ENCODE peak calls at places on chromosomes 7 and 10, in ten cellular contexts. One of them, this sample, is unnamed.
A peak's percentile ranks its signal among the peaks of the same experiment; 100 is the strongest.

GRCh38 chr7:37916673-37917660 is at the start of gene SFRP4:
- DNase-seq in T-helper 1 cell: no peak
- DNase-seq in smooth muscle cell of the brain vasculature: no peak
- DNase-seq in nephron progenitor cell: peak; percentile 61
- DNase-seq in CD8-positive, alpha-beta T cell: no peak
- DNase-seq in T-helper 9 cell: no peak
- DNase-seq in bronchial epithelial cell: peak; percentile 38
- DNase-seq in left colon: peak; percentile 43
- DNase-seq in heart left ventricle: peak; percentile 67
- DNase-seq in activated CD4-positive, alpha-beta T cell treated with anti-CD3 and anti-CD28 coated beads for 4 hours: no peak
- DNase-seq in this sample: no peak

GRCh38 chr10:51159841-51160240 is 85.6 kb downstream of the PRKG1 start:
- DNase-seq in left colon: no peak
- DNase-seq in T-helper 9 cell: no peak
- DNase-seq in CD8-positive, alpha-beta T cell: no peak
- DNase-seq in activated CD4-positive, alpha-beta T cell treated with anti-CD3 and anti-CD28 coated beads for 4 hours: no peak
- DNase-seq in bronchial epithelial cell: no peak
- DNase-seq in smooth muscle cell of the brain vasculature: no peak
- DNase-seq in T-helper 1 cell: no peak
- DNase-seq in nephron progenitor cell: no peak
- DNase-seq in heart left ventricle: no peak
- DNase-seq in this sample: no peak

GRCh38 chr7:157955383-157955999 is 618.7 kb downstream of the DNAJB6 start:
- DNase-seq in CD8-positive, alpha-beta T cell: no peak
- DNase-seq in smooth muscle cell of the brain vasculature: no peak
- DNase-seq in left colon: no peak
- DNase-seq in nephron progenitor cell: no peak
- DNase-seq in heart left ventricle: no peak
- DNase-seq in T-helper 1 cell: no peak
- DNase-seq in T-helper 9 cell: no peak
- DNase-seq in activated CD4-positive, alpha-beta T cell treated with anti-CD3 and anti-CD28 coated beads for 4 hours: no peak
- DNase-seq in bronchial epithelial cell: no peak
- DNase-seq in this sample: no peak

GRCh38 chr10:71045188-71045841 is 156.9 kb upstream of the PCBD1 start:
- DNase-seq in activated CD4-positive, alpha-beta T cell treated with anti-CD3 and anti-CD28 coated beads for 4 hours: no peak
- DNase-seq in T-helper 9 cell: no peak
- DNase-seq in T-helper 1 cell: no peak
- DNase-seq in left colon: no peak
- DNase-seq in nephron progenitor cell: peak; percentile 63
- DNase-seq in bronchial epithelial cell: no peak
- DNase-seq in smooth muscle cell of the brain vasculature: no peak
- DNase-seq in heart left ventricle: no peak
- DNase-seq in CD8-positive, alpha-beta T cell: no peak
- DNase-seq in this sample: no peak

GRCh38 chr10:28326516-28327493 is 23.9 kb upstream of the MPP7 start:
- DNase-seq in CD8-positive, alpha-beta T cell: no peak
- DNase-seq in T-helper 1 cell: no peak
- DNase-seq in nephron progenitor cell: no peak
- DNase-seq in bronchial epithelial cell: peak; percentile 56
- DNase-seq in T-helper 9 cell: no peak
- DNase-seq in activated CD4-positive, alpha-beta T cell treated with anti-CD3 and anti-CD28 coated beads for 4 hours: no peak
- DNase-seq in smooth muscle cell of the brain vasculature: no peak
- DNase-seq in heart left ventricle: peak; percentile 59
- DNase-seq in left colon: peak; percentile 45
- DNase-seq in this sample: no peak

GRCh38 chr10:114026189-114027040 is 17.3 kb upstream of the ADRB1 start:
- DNase-seq in left colon: no peak
- DNase-seq in bronchial epithelial cell: peak; percentile 93
- DNase-seq in T-helper 9 cell: no peak
- DNase-seq in heart left ventricle: no peak
- DNase-seq in CD8-positive, alpha-beta T cell: no peak
- DNase-seq in T-helper 1 cell: no peak
- DNase-seq in smooth muscle cell of the brain vasculature: peak; percentile 60
- DNase-seq in activated CD4-positive, alpha-beta T cell treated with anti-CD3 and anti-CD28 coated beads for 4 hours: no peak
- DNase-seq in nephron progenitor cell: no peak
- DNase-seq in this sample: peak; percentile 49

GRCh38 chr7:22108151-22108845 is 162.6 kb upstream of the CDCA7L start:
- DNase-seq in T-helper 1 cell: no peak
- DNase-seq in T-helper 9 cell: no peak
- DNase-seq in left colon: no peak
- DNase-seq in smooth muscle cell of the brain vasculature: no peak
- DNase-seq in activated CD4-positive, alpha-beta T cell treated with anti-CD3 and anti-CD28 coated beads for 4 hours: no peak
- DNase-seq in bronchial epithelial cell: no peak
- DNase-seq in heart left ventricle: no peak
- DNase-seq in nephron progenitor cell: no peak
- DNase-seq in CD8-positive, alpha-beta T cell: no peak
- DNase-seq in this sample: no peak

GRCh38 chr7:70156052-70156451 is 557.8 kb downstream of the AUTS2 start:
- DNase-seq in heart left ventricle: no peak
- DNase-seq in CD8-positive, alpha-beta T cell: no peak
- DNase-seq in left colon: no peak
- DNase-seq in activated CD4-positive, alpha-beta T cell treated with anti-CD3 and anti-CD28 coated beads for 4 hours: no peak
- DNase-seq in T-helper 1 cell: no peak
- DNase-seq in T-helper 9 cell: no peak
- DNase-seq in smooth muscle cell of the brain vasculature: no peak
- DNase-seq in nephron progenitor cell: no peak
- DNase-seq in bronchial epithelial cell: no peak
- DNase-seq in this sample: no peak

GRCh38 chr10:112524637-112525036 is 77.6 kb downstream of the VTI1A start:
- DNase-seq in T-helper 9 cell: no peak
- DNase-seq in smooth muscle cell of the brain vasculature: no peak
- DNase-seq in CD8-positive, alpha-beta T cell: no peak
- DNase-seq in T-helper 1 cell: no peak
- DNase-seq in activated CD4-positive, alpha-beta T cell treated with anti-CD3 and anti-CD28 coated beads for 4 hours: no peak
- DNase-seq in heart left ventricle: no peak
- DNase-seq in left colon: no peak
- DNase-seq in bronchial epithelial cell: no peak
- DNase-seq in nephron progenitor cell: no peak
- DNase-seq in this sample: no peak

GRCh38 chr10:58776613-58777318 is 264.1 kb downstream of the BICC1 start:
- DNase-seq in heart left ventricle: no peak
- DNase-seq in left colon: no peak
- DNase-seq in T-helper 9 cell: no peak
- DNase-seq in smooth muscle cell of the brain vasculature: no peak
- DNase-seq in activated CD4-positive, alpha-beta T cell treated with anti-CD3 and anti-CD28 coated beads for 4 hours: no peak
- DNase-seq in CD8-positive, alpha-beta T cell: no peak
- DNase-seq in T-helper 1 cell: no peak
- DNase-seq in nephron progenitor cell: no peak
- DNase-seq in bronchial epithelial cell: no peak
- DNase-seq in this sample: no peak

GRCh38 chr7:68176974-68177373 is 1180.3 kb downstream of the TYW1 start:
- DNase-seq in CD8-positive, alpha-beta T cell: no peak
- DNase-seq in bronchial epithelial cell: peak; percentile 33
- DNase-seq in left colon: no peak
- DNase-seq in smooth muscle cell of the brain vasculature: no peak
- DNase-seq in activated CD4-positive, alpha-beta T cell treated with anti-CD3 and anti-CD28 coated beads for 4 hours: no peak
- DNase-seq in heart left ventricle: peak; percentile 33
- DNase-seq in nephron progenitor cell: peak; percentile 65
- DNase-seq in T-helper 1 cell: no peak
- DNase-seq in T-helper 9 cell: no peak
- DNase-seq in this sample: no peak

GRCh38 chr10:74824184-74825032 is 2.0 kb upstream of the KAT6B start:
- DNase-seq in activated CD4-positive, alpha-beta T cell treated with anti-CD3 and anti-CD28 coated beads for 4 hours: peak; percentile 14
- DNase-seq in nephron progenitor cell: peak; percentile 24
- DNase-seq in T-helper 9 cell: peak; percentile 13
- DNase-seq in bronchial epithelial cell: no peak
- DNase-seq in left colon: peak; percentile 28
- DNase-seq in smooth muscle cell of the brain vasculature: no peak
- DNase-seq in CD8-positive, alpha-beta T cell: peak; percentile 66
- DNase-seq in heart left ventricle: no peak
- DNase-seq in T-helper 1 cell: no peak
- DNase-seq in this sample: no peak

GRCh38 chr7:121302214-121302745 is 26.5 kb upstream of the WNT16 start:
- DNase-seq in left colon: no peak
- DNase-seq in T-helper 9 cell: no peak
- DNase-seq in activated CD4-positive, alpha-beta T cell treated with anti-CD3 and anti-CD28 coated beads for 4 hours: no peak
- DNase-seq in bronchial epithelial cell: peak; percentile 73
- DNase-seq in heart left ventricle: no peak
- DNase-seq in smooth muscle cell of the brain vasculature: peak; percentile 54
- DNase-seq in CD8-positive, alpha-beta T cell: no peak
- DNase-seq in T-helper 1 cell: no peak
- DNase-seq in nephron progenitor cell: no peak
- DNase-seq in this sample: no peak

GRCh38 chr10:89503633-89504345 is 31.6 kb downstream of the SLC16A12 start:
- DNase-seq in smooth muscle cell of the brain vasculature: no peak
- DNase-seq in bronchial epithelial cell: no peak
- DNase-seq in CD8-positive, alpha-beta T cell: no peak
- DNase-seq in left colon: no peak
- DNase-seq in heart left ventricle: peak; percentile 40
- DNase-seq in activated CD4-positive, alpha-beta T cell treated with anti-CD3 and anti-CD28 coated beads for 4 hours: no peak
- DNase-seq in nephron progenitor cell: no peak
- DNase-seq in T-helper 1 cell: no peak
- DNase-seq in T-helper 9 cell: no peak
- DNase-seq in this sample: no peak

GRCh38 chr10:118669835-118670234 is 74.4 kb upstream of the PRLHR start:
- DNase-seq in bronchial epithelial cell: no peak
- DNase-seq in activated CD4-positive, alpha-beta T cell treated with anti-CD3 and anti-CD28 coated beads for 4 hours: no peak
- DNase-seq in smooth muscle cell of the brain vasculature: no peak
- DNase-seq in CD8-positive, alpha-beta T cell: no peak
- DNase-seq in T-helper 9 cell: no peak
- DNase-seq in nephron progenitor cell: no peak
- DNase-seq in left colon: no peak
- DNase-seq in heart left ventricle: no peak
- DNase-seq in T-helper 1 cell: no peak
- DNase-seq in this sample: no peak

GRCh38 chr7:120733143-120733542 is 124.8 kb downstream of the TSPAN12 start:
- DNase-seq in T-helper 9 cell: no peak
- DNase-seq in activated CD4-positive, alpha-beta T cell treated with anti-CD3 and anti-CD28 coated beads for 4 hours: no peak
- DNase-seq in left colon: no peak
- DNase-seq in heart left ventricle: no peak
- DNase-seq in smooth muscle cell of the brain vasculature: no peak
- DNase-seq in bronchial epithelial cell: peak; percentile 62
- DNase-seq in T-helper 1 cell: no peak
- DNase-seq in nephron progenitor cell: no peak
- DNase-seq in CD8-positive, alpha-beta T cell: no peak
- DNase-seq in this sample: no peak

GRCh38 chr7:8175929-8176369 is 86.0 kb downstream of the ICA1 start:
- DNase-seq in activated CD4-positive, alpha-beta T cell treated with anti-CD3 and anti-CD28 coated beads for 4 hours: no peak
- DNase-seq in bronchial epithelial cell: no peak
- DNase-seq in T-helper 9 cell: no peak
- DNase-seq in T-helper 1 cell: no peak
- DNase-seq in nephron progenitor cell: no peak
- DNase-seq in heart left ventricle: no peak
- DNase-seq in left colon: no peak
- DNase-seq in CD8-positive, alpha-beta T cell: no peak
- DNase-seq in smooth muscle cell of the brain vasculature: no peak
- DNase-seq in this sample: no peak

GRCh38 chr7:29077181-29077580 is 69.2 kb downstream of the CPVL start:
- DNase-seq in left colon: no peak
- DNase-seq in T-helper 9 cell: no peak
- DNase-seq in heart left ventricle: no peak
- DNase-seq in activated CD4-positive, alpha-beta T cell treated with anti-CD3 and anti-CD28 coated beads for 4 hours: no peak
- DNase-seq in CD8-positive, alpha-beta T cell: no peak
- DNase-seq in smooth muscle cell of the brain vasculature: no peak
- DNase-seq in T-helper 1 cell: no peak
- DNase-seq in bronchial epithelial cell: no peak
- DNase-seq in nephron progenitor cell: no peak
- DNase-seq in this sample: no peak

GRCh38 chr7:98281757-98282652 is 519 bp downstream of the BRI3 start:
- DNase-seq in T-helper 9 cell: no peak
- DNase-seq in smooth muscle cell of the brain vasculature: no peak
- DNase-seq in activated CD4-positive, alpha-beta T cell treated with anti-CD3 and anti-CD28 coated beads for 4 hours: peak; percentile 48
- DNase-seq in CD8-positive, alpha-beta T cell: no peak
- DNase-seq in bronchial epithelial cell: no peak
- DNase-seq in nephron progenitor cell: no peak
- DNase-seq in heart left ventricle: peak; percentile 51
- DNase-seq in T-helper 1 cell: no peak
- DNase-seq in left colon: peak; percentile 45
- DNase-seq in this sample: no peak

GRCh38 chr10:35409808-35410207 is 73.5 kb downstream of the CCNY start:
- DNase-seq in activated CD4-positive, alpha-beta T cell treated with anti-CD3 and anti-CD28 coated beads for 4 hours: no peak
- DNase-seq in heart left ventricle: no peak
- DNase-seq in T-helper 1 cell: no peak
- DNase-seq in nephron progenitor cell: no peak
- DNase-seq in smooth muscle cell of the brain vasculature: no peak
- DNase-seq in CD8-positive, alpha-beta T cell: no peak
- DNase-seq in left colon: no peak
- DNase-seq in T-helper 9 cell: no peak
- DNase-seq in bronchial epithelial cell: no peak
- DNase-seq in this sample: no peak

GRCh38 chr10:110820321-110820814 is 51.4 kb upstream of the PDCD4 start:
- DNase-seq in T-helper 1 cell: no peak
- DNase-seq in smooth muscle cell of the brain vasculature: no peak
- DNase-seq in activated CD4-positive, alpha-beta T cell treated with anti-CD3 and anti-CD28 coated beads for 4 hours: no peak
- DNase-seq in heart left ventricle: peak; percentile 79
- DNase-seq in bronchial epithelial cell: no peak
- DNase-seq in T-helper 9 cell: no peak
- DNase-seq in left colon: peak; percentile 68
- DNase-seq in CD8-positive, alpha-beta T cell: no peak
- DNase-seq in nephron progenitor cell: no peak
- DNase-seq in this sample: no peak